ENCODE peak calls at places on chromosomes 11 and 22, in six cellular contexts. H is cardiac muscle cell, T is lung, A is H9, V is upper lobe of right lung, D is osteoblast. Q is an unnamed sample.
A peak's percentile ranks its signal among the peaks of the same experiment; 100 is the strongest.

GRCh38 chr11:66861774-66862558 is 5.1 kb downstream of the LRFN4 start:
- DNase-seq in V (no peak), H (no peak), T (no peak), D (peak; percentile 81), A (no peak), Q (no peak)

GRCh38 chr22:36977401-36977861 is 41.8 kb downstream of the TST start:
- DNase-seq in A (peak; percentile 93), V (peak; percentile 89), D (peak; percentile 86), H (peak; percentile 45), T (peak; percentile 47), Q (peak; percentile 93)

GRCh38 chr11:6602096-6602940 is 1.1 kb downstream of the RRP8 start:
- DNase-seq in T (peak; percentile 13), V (no peak), H (no peak), D (peak; percentile 89), A (no peak), Q (peak; percentile 33)

GRCh38 chr11:87215236-87215635 is 177.5 kb downstream of the TMEM135 start:
- DNase-seq in D (no peak), T (no peak), A (no peak), V (no peak), H (no peak), Q (no peak)

GRCh38 chr22:29503811-29504372 is 23.9 kb downstream of the NEFH start:
- DNase-seq in D (no peak), V (no peak), A (no peak), T (no peak), H (peak; percentile 85), Q (no peak)

GRCh38 chr11:22479986-22480740 is 142.0 kb downstream of the SLC17A6 start:
- DNase-seq in A (no peak), T (no peak), D (no peak), H (no peak), V (no peak), Q (no peak)

GRCh38 chr22:44342347-44342956 is 29.7 kb upstream of the SHISAL1 start:
- DNase-seq in H (no peak), T (no peak), A (no peak), V (no peak), D (peak; percentile 45), Q (no peak)

GRCh38 chr11:126768702-126769101 is 231.9 kb downstream of the KIRREL3 start:
- DNase-seq in T (no peak), D (no peak), H (no peak), A (no peak), V (no peak), Q (no peak)

GRCh38 chr11:1570896-1571759 is 943 bp downstream of the DUSP8 start:
- DNase-seq in D (peak; percentile 90), T (no peak), V (peak; percentile 68), H (no peak), A (peak; percentile 59), Q (peak; percentile 83)

GRCh38 chr22:45470871-45471270 is 31.8 kb upstream of the FBLN1 start:
- DNase-seq in D (no peak), V (no peak), A (no peak), T (no peak), H (no peak), Q (no peak)

GRCh38 chr22:37898441-37899181 is 7.5 kb upstream of the MICALL1 start:
- DNase-seq in H (peak; percentile 38), D (peak; percentile 15), T (peak; percentile 41), A (peak; percentile 89), V (peak; percentile 81), Q (peak; percentile 70)

GRCh38 chr11:65947133-65947532 is 1.9 kb downstream of the TSGA10IP start:
- DNase-seq in T (no peak), A (peak; percentile 55), H (no peak), D (peak; percentile 48), V (no peak), Q (peak; percentile 53)

GRCh38 chr11:134682577-134682976 is 270.5 kb upstream of the B3GAT1 start:
- DNase-seq in D (no peak), A (no peak), T (peak; percentile 21), V (no peak), H (no peak), Q (no peak)

GRCh38 chr11:107044503-107044902 is 26.2 kb upstream of the GUCY1A2 start:
- DNase-seq in H (no peak), V (no peak), D (no peak), T (no peak), A (no peak), Q (no peak)

GRCh38 chr11:68763926-68764657 is 12.8 kb upstream of the TESMIN start:
- DNase-seq in V (no peak), H (no peak), A (no peak), T (no peak), D (no peak), Q (no peak)

GRCh38 chr11:44456544-44457270 is 108.8 kb upstream of the CD82 start:
- DNase-seq in H (no peak), D (no peak), V (no peak), A (no peak), T (no peak), Q (peak; percentile 64)

GRCh38 chr11:116931206-116931953 is 94.0 kb upstream of the APOA1 start:
- DNase-seq in H (peak; percentile 54), V (no peak), D (peak; percentile 42), A (no peak), T (no peak), Q (no peak)

GRCh38 chr11:108959874-108960273 is 295.0 kb downstream of the DDX10 start:
- DNase-seq in D (peak; percentile 51), V (no peak), A (no peak), T (no peak), H (no peak), Q (peak; percentile 57)

GRCh38 chr11:1087961-1088926 is 13.6 kb downstream of the MUC2 start:
- DNase-seq in A (peak; percentile 69), T (no peak), D (peak; percentile 77), H (no peak), V (peak; percentile 48), Q (peak; percentile 71)

GRCh38 chr11:45736424-45736823 is 68.5 kb upstream of the SLC35C1 start:
- DNase-seq in A (no peak), T (peak; percentile 56), V (no peak), H (peak; percentile 66), D (no peak), Q (no peak)

GRCh38 chr22:33919591-33920501 is at the start of gene LARGE1:
- DNase-seq in T (peak; percentile 46), A (peak; percentile 64), H (peak; percentile 47), V (peak; percentile 79), D (peak; percentile 79), Q (peak; percentile 83)

GRCh38 chr11:62905286-62905685 is 15.9 kb downstream of the CHRM1 start:
- DNase-seq in T (no peak), A (no peak), D (no peak), V (no peak), H (peak; percentile 32), Q (no peak)

GRCh38 chr22:46578824-46579561 is 41.2 kb upstream of the GRAMD4 start:
- DNase-seq in A (peak; percentile 31), H (peak; percentile 55), D (peak; percentile 83), T (no peak), V (peak; percentile 81), Q (peak; percentile 61)

GRCh38 chr11:128482092-128482491 is 105.3 kb downstream of the ETS1 start:
- DNase-seq in H (no peak), T (no peak), A (no peak), V (no peak), D (no peak), Q (no peak)
- H3K27ac ChIP-seq in H (no peak overlapping the region), T (peak overlapping the region; percentile 81), A (no peak overlapping the region), V (peak overlapping the region; percentile 79), D (peak overlapping the region; percentile 89), Q (no peak overlapping the region)

GRCh38 chr11:119683783-119684182 is 45.2 kb downstream of the NECTIN1 start:
- DNase-seq in V (no peak), T (no peak), H (no peak), A (no peak), D (no peak), Q (no peak)

GRCh38 chr11:119687220-119688046 is 41.6 kb downstream of the NECTIN1 start:
- DNase-seq in H (no peak), D (no peak), A (no peak), V (no peak), T (no peak), Q (peak; percentile 55)

GRCh38 chr11:119685073-119685746 is 43.8 kb downstream of the NECTIN1 start:
- DNase-seq in V (no peak), D (no peak), A (no peak), T (no peak), H (no peak), Q (no peak)

GRCh38 chr11:119686483-119686882 is 42.5 kb downstream of the NECTIN1 start:
- DNase-seq in D (no peak), A (no peak), V (no peak), H (no peak), T (no peak), Q (no peak)

DNA sequence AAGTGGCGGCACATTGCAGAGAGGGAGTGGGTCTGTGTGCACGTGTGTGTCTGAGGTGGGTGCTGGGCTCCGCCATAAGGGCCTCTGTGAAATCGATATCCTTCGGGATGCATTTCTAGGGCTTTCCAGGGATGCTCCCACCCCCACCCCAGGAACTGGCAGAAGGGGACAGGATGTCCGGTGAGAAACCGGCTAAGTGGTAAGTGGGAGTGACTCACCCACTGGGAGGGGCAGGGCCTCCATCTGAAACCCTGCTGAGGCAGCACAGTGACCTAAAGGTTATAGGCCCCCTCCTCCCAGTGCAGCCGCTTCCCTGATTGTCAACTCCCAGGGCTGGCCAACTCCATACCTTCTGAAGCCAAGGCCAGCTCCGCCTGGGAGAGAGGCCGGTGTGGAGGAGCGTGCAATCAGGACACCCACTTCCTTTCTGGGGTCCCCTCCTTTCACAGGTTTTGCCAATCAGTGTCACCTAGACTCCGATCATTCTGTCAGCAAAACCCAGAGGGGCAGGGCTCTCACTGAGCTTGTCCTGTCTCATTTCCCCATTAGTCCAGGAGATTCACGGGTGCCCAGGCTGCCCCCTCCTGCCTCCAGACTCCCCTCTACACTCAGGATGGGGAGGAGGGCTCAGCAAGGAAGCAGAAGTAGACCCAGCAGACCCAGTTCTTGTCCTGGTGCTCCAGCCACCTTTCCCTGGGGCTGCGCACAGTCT is 44.5 kb downstream of the NECTIN1 start:
- DNase-seq in A (no peak), V (no peak), H (peak; percentile 64), T (no peak), D (peak; percentile 98), Q (peak; percentile 80)
- H3K4me1 ChIP-seq in A (peaks cover 13% of the 10 kb centered on the region), V (peaks cover 6% of the 10 kb centered on the region), H (peaks cover 16% of the 10 kb centered on the region), T (peaks cover 22% of the 10 kb centered on the region), D (peaks cover 15% of the 10 kb centered on the region), Q (peaks cover 15% of the 10 kb centered on the region)

DNA sequence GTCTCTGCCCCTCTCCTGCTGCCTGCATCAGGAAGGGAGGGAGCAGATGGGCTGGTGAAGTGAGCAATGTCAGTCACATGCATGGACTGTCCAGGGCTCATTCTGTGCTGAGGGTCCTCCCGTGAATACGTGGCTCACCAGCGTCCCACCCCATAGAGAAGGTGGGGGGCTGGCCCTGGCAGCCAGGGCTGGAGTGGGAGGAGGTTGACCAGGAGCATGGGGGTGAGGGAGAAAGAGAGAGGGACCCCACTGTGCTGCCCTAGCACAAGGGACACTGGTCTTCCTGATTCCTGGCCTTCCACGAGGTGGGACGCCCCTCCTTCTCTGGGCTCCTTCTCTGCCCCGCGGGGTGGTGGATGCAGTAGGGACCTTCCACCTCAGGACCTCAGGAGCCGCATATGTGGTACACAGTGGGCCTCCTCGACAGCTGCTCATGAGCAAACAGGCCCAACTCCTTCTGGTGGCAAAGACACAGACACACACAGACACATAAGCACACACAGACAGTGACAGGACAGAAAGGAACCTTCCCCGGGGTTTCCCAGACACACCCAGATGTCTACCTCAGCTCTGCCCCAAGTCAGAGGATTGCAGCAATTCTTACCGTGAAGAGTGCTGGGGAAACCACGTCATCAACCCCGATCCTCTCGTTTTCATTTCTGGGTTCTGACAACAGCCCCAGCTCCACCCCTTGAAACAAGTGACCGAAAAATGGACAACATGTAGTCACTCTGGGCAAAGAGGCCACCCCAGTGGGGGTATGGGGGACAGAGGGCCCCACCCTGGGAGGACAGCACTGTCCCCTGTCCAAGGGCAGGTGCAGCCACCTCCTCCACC is 3.6 kb upstream of the APOBEC3A start:
- DNase-seq in V (no peak), A (no peak), D (no peak), T (no peak), H (no peak), Q (no peak)
- TF ChIP-seq CTCF in V (no peak), A (no peak), D (no peak), T (no peak), H (no peak), Q (no peak)

GRCh38 chr11:70183032-70183431 is 20.1 kb upstream of the FADD start:
- DNase-seq in V (no peak), D (peak; percentile 58), T (no peak), H (no peak), A (no peak), Q (no peak)
- H3K27ac ChIP-seq in V (no peak overlapping the region), D (no peak overlapping the region), T (no peak overlapping the region), H (no peak overlapping the region), A (no peak overlapping the region), Q (no peak overlapping the region)